ENCODE peak calls at places on chromosomes 16 and 17, in five cellular contexts. E, J, B, V and N are unnamed samples. For H3K9me3, the result is how much of the 10 kb centered on the place peaks cover.

GRCh38 chr17:82003411-82004381 is 19.0 kb downstream of the CENPX start:
- ATAC-seq in E (peak), J (peak), B (no peak), V (peak), N (peak)

GRCh38 chr16:15961060-15961511 is 11.7 kb downstream of the ABCC1 start:
- ATAC-seq in E (no peak), J (no peak), B (peak), V (no peak), N (no peak)

GRCh38 chr17:44804301-44805061 is 25.6 kb downstream of the GJC1 start:
- ATAC-seq in E (no peak), J (no peak), B (no peak), V (peak), N (peak)

GRCh38 chr17:350706-351435 is 1.7 kb downstream of the RPH3AL start:
- ATAC-seq in E (peak), J (peak), B (no peak), V (peak), N (peak)

GRCh38 chr17:34251186-34251585 is 3.9 kb upstream of the CCL2 start:
- ATAC-seq in E (no peak), J (no peak), B (no peak), V (no peak), N (no peak)

GRCh38 chr17:62705781-62706597 is 78.5 kb downstream of the MRC2 start:
- ATAC-seq in E (no peak), J (no peak), B (no peak), V (peak), N (no peak)

GRCh38 chr17:50949128-50950001 is 83.2 kb upstream of the TOB1 start:
- ATAC-seq in E (peak), J (no peak), B (no peak), V (peak), N (no peak)

GRCh38 chr16:11004957-11005610 is 60.7 kb downstream of the CLEC16A start:
- ATAC-seq in E (no peak), J (no peak), B (no peak), V (no peak), N (peak)

GRCh38 chr16:29789775-29790182 is 772 bp upstream of the KIF22 start:
- ATAC-seq in E (peak), J (peak), B (no peak), V (no peak), N (no peak)

GRCh38 chr17:6894206-6894528 is 62.6 kb upstream of the TEKT1 start:
- ATAC-seq in E (no peak), J (no peak), B (no peak), V (no peak), N (no peak)

GRCh38 chr17:9003355-9004131 is 17.8 kb upstream of the NTN1 start:
- ATAC-seq in E (peak), J (no peak), B (no peak), V (no peak), N (peak)

GRCh38 chr17:18963126-18964017 is 11.4 kb downstream of the SLC5A10 start:
- ATAC-seq in E (no peak), J (no peak), B (no peak), V (no peak), N (no peak)

GRCh38 chr16:87790278-87791023 is 24.7 kb upstream of the KLHDC4 start:
- ATAC-seq in E (peak), J (no peak), B (no peak), V (peak), N (peak)

DNA sequence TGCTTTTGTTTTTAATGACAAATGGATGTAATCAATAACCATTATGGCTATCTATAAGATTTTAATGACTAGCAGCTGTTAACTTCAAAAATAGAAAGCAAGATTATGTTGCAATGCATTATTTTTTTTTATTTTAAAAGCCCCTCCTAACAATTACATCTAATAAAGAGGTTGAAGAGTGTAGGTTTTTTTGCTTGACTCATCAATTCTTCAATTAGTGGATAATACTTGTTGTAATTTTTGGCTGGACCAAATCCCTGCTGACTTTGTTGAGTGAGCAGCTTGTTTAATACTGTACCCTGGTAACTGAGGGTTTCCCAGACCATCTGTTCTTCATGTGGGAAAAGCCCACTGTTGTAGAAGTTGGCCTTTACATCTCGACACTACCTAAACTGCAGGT is 24.2 kb downstream of the KRT25 start:
- ATAC-seq in E (no peak), J (no peak), B (no peak), V (no peak), N (no peak)
- H3K9me3 ChIP-seq in E (under half), J (under half), B (under half), V (under half), N (under half)

GRCh38 chr17:22253007-22253406 is 560.7 kb downstream of the KCNJ18 start:
- ATAC-seq in E (no peak), J (no peak), B (no peak), V (no peak), N (no peak)

GRCh38 chr17:22251493-22251892 is 559.2 kb downstream of the KCNJ18 start:
- ATAC-seq in E (no peak), J (no peak), B (no peak), V (no peak), N (no peak)
- H3K9me3 ChIP-seq in E (under half), J (under half), B (under half), V (under half), N (under half)

DNA sequence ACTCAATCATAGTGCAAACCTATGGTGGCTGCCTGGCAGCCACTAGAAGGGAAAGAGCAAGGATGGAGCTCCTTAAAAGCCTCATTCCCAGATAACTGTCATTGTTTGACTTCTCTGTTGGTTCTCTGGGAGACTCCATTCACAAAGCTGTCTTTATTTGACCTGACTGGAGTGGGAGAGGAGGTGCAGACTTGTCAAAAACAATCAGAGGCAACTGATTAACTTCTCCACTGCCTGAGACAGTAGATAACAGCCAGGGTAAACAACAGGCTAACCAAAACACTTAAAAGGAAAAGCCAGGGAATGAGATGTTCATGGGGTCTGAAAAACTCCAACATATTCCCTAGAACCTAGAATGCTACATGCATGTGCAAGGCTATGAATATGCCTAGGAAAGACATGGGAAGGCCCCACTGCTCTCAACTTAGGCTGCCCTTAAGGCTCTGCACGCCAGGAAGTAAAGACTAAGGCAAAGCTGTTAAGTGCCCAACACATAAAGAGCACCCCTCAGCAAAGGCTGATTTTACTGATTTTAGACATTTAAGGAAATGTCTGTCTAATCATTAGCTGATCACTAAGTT is 82.0 kb downstream of the TTC19 start:
- ATAC-seq in E (no peak), J (no peak), B (no peak), V (no peak), N (no peak)
- H3K9me3 ChIP-seq in E (under half), J (under half), B (under half), V (under half), N (under half)

GRCh38 chr17:78918979-78919378 is 6.2 kb downstream of the TIMP2 start:
- ATAC-seq in E (no peak), J (no peak), B (no peak), V (no peak), N (no peak)
- H3K9me3 ChIP-seq in E (under half), J (under half), B (under half), V (under half), N (under half)